ENCODE peak calls at places on chromosomes 4 and X, in seven cellular contexts. C is SK-N-SH; B is neural progenitor cell; Y is GM23248; W is CD8-positive, alpha-beta memory T cell; U is GM23338; P is fibroblast of lung. G is an unnamed sample.

GRCh38 chrX:27883468-27884092 is 75.8 kb downstream of the MAGEB10 start:
- DNase-seq in C (no peak), B (peak; percentile 63), Y (no peak), W (no peak), U (peak; percentile 43), P (no peak), G (no peak)

GRCh38 chrX:13091111-13091765 is 46.8 kb upstream of the FAM9C start:
- DNase-seq in C (no peak), B (no peak), Y (no peak), W (peak; percentile 69), U (no peak), P (peak; percentile 69), G (no peak)

GRCh38 chrX:110418220-110418856 is 59.7 kb downstream of the RTL9 start:
- DNase-seq in C (peak; percentile 22), B (peak; percentile 59), Y (peak; percentile 79), W (no peak), U (peak; percentile 64), P (peak; percentile 85), G (no peak)

GRCh38 chrX:139106111-139106510 is 394.6 kb upstream of the FGF13 start:
- DNase-seq in C (no peak), B (no peak), Y (peak; percentile 78), W (no peak), U (peak; percentile 1), P (peak; percentile 13), G (no peak)

GRCh38 chr4:118410143-118410542 is 57.3 kb upstream of the PRSS12 start:
- DNase-seq in C (peak; percentile 15), B (no peak), Y (peak; percentile 78), W (no peak), U (no peak), P (peak; percentile 88), G (no peak)

GRCh38 chr4:149371021-149371420 is 444.6 kb downstream of the IQCM start:
- DNase-seq in C (peak; percentile 3), B (peak; percentile 72), Y (peak; percentile 79), W (no peak), U (peak; percentile 91), P (peak; percentile 82), G (peak; percentile 66)

GRCh38 chr4:164193676-164194075 is 560.3 kb upstream of the SMIM31 start:
- DNase-seq in C (no peak), B (no peak), Y (no peak), W (no peak), U (no peak), P (no peak), G (no peak)

GRCh38 chr4:138688531-138689181 is 326.9 kb upstream of the NOCT start:
- DNase-seq in C (no peak), B (no peak), Y (peak; percentile 32), W (no peak), U (no peak), P (peak; percentile 26), G (no peak)

GRCh38 chrX:67635424-67635823 is 91.6 kb downstream of the AR start:
- DNase-seq in C (no peak), B (peak; percentile 2), Y (no peak), W (no peak), U (peak; percentile 8), P (no peak), G (no peak)

GRCh38 chr4:34202154-34202553 is 2042.2 kb downstream of the ARAP2 start:
- DNase-seq in C (no peak), B (no peak), Y (no peak), W (no peak), U (no peak), P (no peak), G (no peak)

GRCh38 chrX:10529344-10529743 is 91.0 kb downstream of the MID1 start:
- DNase-seq in C (no peak), B (no peak), Y (peak; percentile 65), W (no peak), U (no peak), P (peak; percentile 71), G (no peak)

GRCh38 chr4:100188829-100189228 is 1.4 kb downstream of the DDIT4L start:
- DNase-seq in C (no peak), B (no peak), Y (no peak), W (no peak), U (no peak), P (no peak), G (no peak)

GRCh38 chrX:13716905-13717304 is 17.5 kb downstream of the TRAPPC2 start:
- DNase-seq in C (no peak), B (no peak), Y (no peak), W (peak; percentile 44), U (peak; percentile 8), P (no peak), G (no peak)

GRCh38 chr4:94253036-94253435 is 45.4 kb downstream of the SMARCAD1 start:
- DNase-seq in C (no peak), B (no peak), Y (no peak), W (no peak), U (peak; percentile 48), P (peak; percentile 19), G (no peak)

GRCh38 chr4:8314691-8315255 is 45.2 kb downstream of the HTRA3 start:
- DNase-seq in C (no peak), B (no peak), Y (no peak), W (no peak), U (no peak), P (no peak), G (no peak)

GRCh38 chr4:148268835-148269234 is 173.4 kb downstream of the NR3C2 start:
- DNase-seq in C (no peak), B (no peak), Y (no peak), W (no peak), U (no peak), P (no peak), G (no peak)

GRCh38 chrX:9525511-9526248 is 60.8 kb downstream of the TBL1X start:
- DNase-seq in C (no peak), B (peak; percentile 61), Y (no peak), W (no peak), U (peak; percentile 28), P (peak; percentile 22), G (no peak)

GRCh38 chrX:9327086-9327746 is 137.6 kb upstream of the TBL1X start:
- DNase-seq in C (no peak), B (no peak), Y (no peak), W (no peak), U (no peak), P (no peak), G (no peak)

GRCh38 chr4:76639292-76639691 is 204.3 kb downstream of the SHROOM3 start:
- DNase-seq in C (no peak), B (no peak), Y (peak; percentile 70), W (no peak), U (no peak), P (no peak), G (peak; percentile 17)

GRCh38 chr4:165325732-165326512 is 1.5 kb upstream of the MSMO1 start:
- DNase-seq in C (no peak), B (no peak), Y (peak; percentile 72), W (no peak), U (peak; percentile 61), P (peak; percentile 80), G (no peak)

GRCh38 chrX:119468186-119468929 is at the start of gene SLC25A5:
- DNase-seq in C (peak; percentile 89), B (peak; percentile 90), Y (peak; percentile 89), W (peak; percentile 84), U (peak; percentile 84), P (peak; percentile 76), G (peak; percentile 94)

GRCh38 chrX:12894074-12894691 is 12.2 kb upstream of the TLR8 start:
- DNase-seq in C (peak; percentile 50), B (peak; percentile 26), Y (peak; percentile 15), W (peak; percentile 24), U (peak; percentile 38), P (peak; percentile 38), G (no peak)

GRCh38 chr4:4555916-4556315 is 14.1 kb upstream of the STX18 start:
- DNase-seq in C (no peak), B (no peak), Y (peak; percentile 89), W (no peak), U (peak; percentile 26), P (peak; percentile 32), G (peak; percentile 83)

GRCh38 chr4:26030260-26030667 is 116.2 kb downstream of the SMIM20 start:
- DNase-seq in C (no peak), B (peak; percentile 39), Y (no peak), W (no peak), U (peak; percentile 98), P (no peak), G (no peak)

DNA sequence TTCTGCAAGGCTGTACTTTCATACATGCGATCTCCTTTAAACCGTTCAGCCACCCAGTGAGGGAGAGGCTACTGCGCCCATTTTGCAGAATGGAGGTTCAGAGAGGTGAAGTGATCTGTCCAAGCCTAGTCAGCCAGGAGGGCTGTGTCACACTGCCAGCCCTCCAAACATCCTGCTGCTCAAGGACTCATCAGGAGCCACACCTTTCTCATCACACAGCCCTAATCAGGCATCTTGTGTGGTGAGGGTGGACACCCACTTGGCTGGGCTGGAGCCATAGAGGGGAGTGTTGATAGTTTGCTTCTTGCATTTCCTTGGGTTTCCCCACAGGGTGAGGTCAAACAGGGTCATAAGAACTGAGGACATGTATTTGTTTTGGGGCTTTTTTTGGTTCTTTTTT is 5.4 kb upstream of the CXCR3 start:
- DNase-seq in C (no peak), B (no peak), Y (no peak), W (no peak), U (no peak), P (no peak), G (no peak)
- H3K4me1 ChIP-seq in C (no peaks in the 10 kb centered on the region), B (no peaks in the 10 kb centered on the region), Y (peaks cover 11% of the 10 kb centered on the region), W (peaks cover 57% of the 10 kb centered on the region), U (no peaks in the 10 kb centered on the region), P (peaks cover 3% of the 10 kb centered on the region), G (no peaks in the 10 kb centered on the region)

DNA sequence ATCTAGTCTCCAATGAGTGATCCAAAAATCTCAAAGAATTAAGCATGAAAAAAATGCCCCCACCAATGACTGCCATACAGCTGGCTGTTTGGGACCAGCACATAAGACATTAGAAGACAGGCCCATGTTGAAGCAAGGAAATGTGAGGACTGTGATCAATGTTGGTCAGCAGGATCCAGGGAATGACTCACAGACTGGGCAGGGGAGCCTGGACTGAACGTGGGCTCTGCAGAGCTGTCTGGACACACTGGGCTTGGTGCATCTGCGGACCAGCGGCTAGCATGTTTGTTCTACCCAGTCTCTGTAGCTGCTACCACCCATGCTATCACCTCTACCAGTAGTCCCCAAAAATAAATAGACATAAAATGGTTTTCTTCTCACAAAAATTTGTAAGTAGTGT is 108.6 kb downstream of the PALLD start:
- DNase-seq in C (no peak), B (peak; percentile 33), Y (peak; percentile 81), W (no peak), U (no peak), P (peak; percentile 66), G (peak; percentile 74)
- H3K4me1 ChIP-seq in C (peaks cover 3% of the 10 kb centered on the region), B (peaks cover 29% of the 10 kb centered on the region), Y (peaks cover 19% of the 10 kb centered on the region), W (no peaks in the 10 kb centered on the region), U (peaks cover 23% of the 10 kb centered on the region), P (peaks cover 6% of the 10 kb centered on the region), G (peaks cover 20% of the 10 kb centered on the region)

GRCh38 chr4:80309301-80310004 is 26.1 kb upstream of the CFAP299 start:
- DNase-seq in C (no peak), B (no peak), Y (peak; percentile 97), W (no peak), U (no peak), P (peak; percentile 89), G (no peak)
- H3K4me1 ChIP-seq in C (peaks cover 5% of the 10 kb centered on the region), B (peaks cover 13% of the 10 kb centered on the region), Y (peaks cover 66% of the 10 kb centered on the region), W (no peaks in the 10 kb centered on the region), U (peaks cover 35% of the 10 kb centered on the region), P (peaks cover 25% of the 10 kb centered on the region), G (peaks cover 60% of the 10 kb centered on the region)

GRCh38 chr4:73451404-73451803 is 15.4 kb downstream of the AFP start:
- DNase-seq in C (no peak), B (peak; percentile 33), Y (peak; percentile 58), W (no peak), U (peak; percentile 62), P (peak; percentile 56), G (no peak)
- H3K4me1 ChIP-seq in C (no peaks in the 10 kb centered on the region), B (peaks cover 23% of the 10 kb centered on the region), Y (peaks cover 40% of the 10 kb centered on the region), W (no peaks in the 10 kb centered on the region), U (peaks cover 52% of the 10 kb centered on the region), P (peaks cover 5% of the 10 kb centered on the region), G (peaks cover 22% of the 10 kb centered on the region)